ENCODE peak calls at places on chromosomes 12 and 14, in six cellular contexts. G is PC-3, Q is pancreas, B is ascending aorta, H is GM06990, N is MM.1S. D is an unnamed sample.

GRCh38 chr12:104672501-104673265 is 215.9 kb downstream of the CHST11 start:
- DNase-seq in G (peak; percentile 59), Q (no peak), B (peak; percentile 92), H (no peak), N (no peak), D (no peak)

GRCh38 chr12:32482226-32482625 is 82.9 kb downstream of the FGD4 start:
- DNase-seq in G (no peak), Q (no peak), B (no peak), H (no peak), N (peak; percentile 91), D (no peak)

GRCh38 chr14:50599700-50600444 is 39.9 kb downstream of the ATL1 start:
- DNase-seq in G (peak; percentile 86), Q (no peak), B (no peak), H (peak; percentile 18), N (peak; percentile 14), D (no peak)

GRCh38 chr12:31959701-31960391 is 631 bp downstream of the RESF1 start:
- DNase-seq in G (peak; percentile 34), Q (no peak), B (peak; percentile 79), H (no peak), N (peak; percentile 65), D (no peak)

GRCh38 chr14:31025335-31026075 is at the start of gene AP4S1:
- DNase-seq in G (peak; percentile 13), Q (peak; percentile 77), B (peak; percentile 77), H (peak; percentile 63), N (peak; percentile 7), D (no peak)

GRCh38 chr14:67934087-67934486 is 114.5 kb downstream of the RAD51B start:
- DNase-seq in G (peak; percentile 88), Q (no peak), B (no peak), H (no peak), N (peak; percentile 44), D (no peak)

GRCh38 chr12:122721057-122721545 is 4.5 kb upstream of the HCAR3 start:
- DNase-seq in G (no peak), Q (no peak), B (no peak), H (peak; percentile 69), N (no peak), D (no peak)

GRCh38 chr14:26383286-26383685 is 214.5 kb downstream of the NOVA1 start:
- DNase-seq in G (no peak), Q (no peak), B (no peak), H (no peak), N (no peak), D (no peak)

GRCh38 chr12:111691262-111691661 is 5.4 kb downstream of the ACAD10 start:
- DNase-seq in G (no peak), Q (no peak), B (no peak), H (no peak), N (no peak), D (no peak)

GRCh38 chr14:77108753-77109152 is 10.7 kb downstream of the CIPC start:
- DNase-seq in G (no peak), Q (no peak), B (no peak), H (no peak), N (no peak), D (no peak)
- H3K36me3 ChIP-seq in G (peaks cover 57% of the 10 kb centered on the region), Q (no peaks in the 10 kb centered on the region), B (peaks cover 37% of the 10 kb centered on the region), H (peaks cover 6% of the 10 kb centered on the region), N (no peaks in the 10 kb centered on the region), D (no peaks in the 10 kb centered on the region)

GRCh38 chr14:56394826-56395543 is 184.6 kb upstream of the TMEM260 start:
- DNase-seq in G (no peak), Q (no peak), B (no peak), H (no peak), N (no peak), D (no peak)
- TF ChIP-seq CTCF in G (no peak), Q (no peak), B (no peak), H (no peak), N (no peak), D (no peak)

GRCh38 chr14:105049753-105050550 is 15.3 kb downstream of the GPR132 start:
- DNase-seq in G (no peak), Q (no peak), B (no peak), H (no peak), N (no peak), D (no peak)
- H3K36me3 ChIP-seq in G (no peaks in the 10 kb centered on the region), Q (no peaks in the 10 kb centered on the region), B (no peaks in the 10 kb centered on the region), H (peaks cover 44% of the 10 kb centered on the region), N (no peaks in the 10 kb centered on the region), D (no peaks in the 10 kb centered on the region)

GRCh38 chr14:34111933-34112332 is 161.1 kb upstream of the EGLN3 start:
- DNase-seq in G (no peak), Q (no peak), B (no peak), H (no peak), N (no peak), D (no peak)
- TF ChIP-seq CTCF in G (no peak), Q (no peak), B (no peak), H (no peak), N (no peak), D (no peak)

GRCh38 chr14:75010472-75010871 is 7.8 kb downstream of the EIF2B2 start:
- DNase-seq in G (no peak), Q (no peak), B (no peak), H (no peak), N (no peak), D (no peak)
- H3K36me3 ChIP-seq in G (peaks cover 50% of the 10 kb centered on the region), Q (no peaks in the 10 kb centered on the region), B (peaks cover 42% of the 10 kb centered on the region), H (peaks cover 21% of the 10 kb centered on the region), N (no peaks in the 10 kb centered on the region), D (peaks cover 51% of the 10 kb centered on the region)

GRCh38 chr14:97517566-97518234 is 720.5 kb downstream of the VRK1 start:
- DNase-seq in G (no peak), Q (no peak), B (no peak), H (no peak), N (no peak), D (no peak)
- TF ChIP-seq CTCF in G (no peak), Q (no peak), B (no peak), H (no peak), N (no peak), D (no peak)

GRCh38 chr12:57158665-57159064 is 11.2 kb upstream of the LRP1-AS start:
- DNase-seq in G (no peak), Q (no peak), B (no peak), H (no peak), N (no peak), D (no peak)

GRCh38 chr12:57160021-57160420 is 12.6 kb upstream of the LRP1-AS start:
- DNase-seq in G (no peak), Q (no peak), B (no peak), H (no peak), N (no peak), D (no peak)

GRCh38 chr12:57158186-57158585 is 10.8 kb upstream of the LRP1-AS start:
- DNase-seq in G (no peak), Q (no peak), B (no peak), H (no peak), N (no peak), D (no peak)

GRCh38 chr12:57160741-57161140 is 13.3 kb upstream of the LRP1-AS start:
- DNase-seq in G (no peak), Q (no peak), B (no peak), H (no peak), N (no peak), D (no peak)

GRCh38 chr12:57159341-57159740 is 11.9 kb upstream of the LRP1-AS start:
- DNase-seq in G (no peak), Q (no peak), B (no peak), H (no peak), N (no peak), D (no peak)
- H3K36me3 ChIP-seq in G (no peaks in the 10 kb centered on the region), Q (no peaks in the 10 kb centered on the region), B (peaks cover 86% of the 10 kb centered on the region), H (no peaks in the 10 kb centered on the region), N (no peaks in the 10 kb centered on the region), D (peaks cover 8% of the 10 kb centered on the region)

GRCh38 chr12:132825089-132825488 is 3.6 kb downstream of the GOLGA3 start:
- DNase-seq in G (no peak), Q (no peak), B (no peak), H (no peak), N (no peak), D (no peak)

GRCh38 chr12:132828706-132829534 is at the start of gene GOLGA3:
- DNase-seq in G (peak; percentile 95), Q (peak; percentile 97), B (peak; percentile 95), H (peak; percentile 96), N (peak; percentile 85), D (no peak)

GRCh38 chr12:132825861-132826260 is 2.8 kb downstream of the GOLGA3 start:
- DNase-seq in G (no peak), Q (no peak), B (no peak), H (no peak), N (no peak), D (no peak)

GRCh38 chr12:132831771-132832170 is 3.1 kb upstream of the GOLGA3 start:
- DNase-seq in G (no peak), Q (no peak), B (no peak), H (no peak), N (no peak), D (no peak)

DNA sequence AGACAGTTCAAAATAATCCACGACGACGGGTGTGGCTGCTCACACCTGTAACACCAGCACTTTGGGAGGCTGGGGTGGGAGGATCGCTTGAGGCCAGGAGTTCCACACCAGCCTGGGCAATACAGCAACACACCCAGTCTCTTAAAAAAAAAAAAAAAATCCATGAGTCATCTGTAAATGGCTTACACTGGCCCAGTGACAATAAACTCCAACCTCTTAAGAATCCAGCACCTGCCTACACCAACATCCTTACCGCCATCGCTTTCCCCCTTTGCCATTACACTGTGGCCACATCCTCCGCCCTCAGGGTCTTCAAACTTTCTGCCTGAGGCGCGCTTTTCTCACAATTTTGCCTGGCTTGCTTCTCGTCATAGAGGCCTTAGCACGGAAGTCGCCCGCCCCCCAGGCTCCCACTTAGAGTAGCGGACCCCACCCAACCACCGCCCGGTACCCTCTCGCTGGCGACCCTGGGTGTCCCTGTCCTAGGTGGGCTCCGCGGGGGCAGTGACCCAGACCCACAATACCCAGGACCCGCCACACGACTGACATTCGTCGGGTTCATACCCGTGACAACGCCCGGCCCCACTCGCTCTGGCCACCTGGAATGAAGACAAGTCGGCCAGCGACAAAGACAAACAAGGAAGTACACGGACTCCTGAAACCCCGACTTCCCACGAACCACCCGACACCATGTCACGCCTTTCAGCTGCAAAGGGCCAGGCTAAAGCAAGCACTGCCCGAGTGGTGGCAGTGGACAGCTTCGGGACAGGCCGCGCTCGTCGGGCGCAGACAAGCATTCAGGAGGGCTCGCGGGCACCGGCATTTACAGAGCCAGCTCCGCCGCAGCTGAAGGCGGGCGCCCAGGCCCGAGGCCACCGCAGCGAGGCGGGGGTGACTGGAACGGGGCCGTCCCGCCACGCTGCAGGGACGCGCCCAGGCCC is 636 bp downstream of the GOLGA3 start:
- DNase-seq in G (peak; percentile 77), Q (peak; percentile 64), B (no peak), H (peak; percentile 47), N (no peak), D (no peak)
- TF ChIP-seq CTCF in G (no peak), Q (no peak), B (no peak), H (no peak), N (no peak), D (no peak)

D was measured in vagina.